ENCODE peak calls at places on chromosomes 6 and 20, in ten cellular contexts. One of them, this sample, is unnamed.

GRCh38 chr6:15061176-15061575 is 184.7 kb upstream of the JARID2 start:
- DNase-seq in left lung: no peak
- DNase-seq in AG08396: no peak
- DNase-seq in HS-27A: no peak
- DNase-seq in foreskin keratinocyte: no peak
- DNase-seq in mesenteric fat pad: no peak
- DNase-seq in mesendoderm: no peak
- DNase-seq in activated naive CD8-positive, alpha-beta T cell treated with anti-CD3 and anti-CD28 coated beads, Interleukin-2, amount 50 U/mL, for 16 hours: no peak
- DNase-seq in colonic mucosa: no peak
- DNase-seq in GM03348: no peak
- DNase-seq in this sample: no peak

GRCh38 chr6:26336355-26337198 is 28.4 kb upstream of the BTN3A2 start:
- DNase-seq in left lung: no peak
- DNase-seq in AG08396: peak
- DNase-seq in HS-27A: no peak
- DNase-seq in foreskin keratinocyte: no peak
- DNase-seq in mesenteric fat pad: no peak
- DNase-seq in mesendoderm: peak
- DNase-seq in activated naive CD8-positive, alpha-beta T cell treated with anti-CD3 and anti-CD28 coated beads, Interleukin-2, amount 50 U/mL, for 16 hours: no peak
- DNase-seq in colonic mucosa: no peak
- DNase-seq in GM03348: peak
- DNase-seq in this sample: no peak

GRCh38 chr6:15317934-15318902 is 72.3 kb downstream of the JARID2 start:
- DNase-seq in left lung: no peak
- DNase-seq in AG08396: peak
- DNase-seq in HS-27A: no peak
- DNase-seq in foreskin keratinocyte: no peak
- DNase-seq in mesenteric fat pad: no peak
- DNase-seq in mesendoderm: peak
- DNase-seq in activated naive CD8-positive, alpha-beta T cell treated with anti-CD3 and anti-CD28 coated beads, Interleukin-2, amount 50 U/mL, for 16 hours: no peak
- DNase-seq in colonic mucosa: no peak
- DNase-seq in GM03348: no peak
- DNase-seq in this sample: no peak

GRCh38 chr6:143024977-143025376 is 35.7 kb upstream of the AIG1 start:
- DNase-seq in left lung: no peak
- DNase-seq in AG08396: no peak
- DNase-seq in HS-27A: no peak
- DNase-seq in foreskin keratinocyte: no peak
- DNase-seq in mesenteric fat pad: no peak
- DNase-seq in mesendoderm: no peak
- DNase-seq in activated naive CD8-positive, alpha-beta T cell treated with anti-CD3 and anti-CD28 coated beads, Interleukin-2, amount 50 U/mL, for 16 hours: no peak
- DNase-seq in colonic mucosa: no peak
- DNase-seq in GM03348: no peak
- DNase-seq in this sample: no peak

GRCh38 chr6:6661684-6662083 is 73.2 kb downstream of the LY86 start:
- DNase-seq in left lung: peak
- DNase-seq in AG08396: no peak
- DNase-seq in HS-27A: no peak
- DNase-seq in foreskin keratinocyte: no peak
- DNase-seq in mesenteric fat pad: no peak
- DNase-seq in mesendoderm: no peak
- DNase-seq in activated naive CD8-positive, alpha-beta T cell treated with anti-CD3 and anti-CD28 coated beads, Interleukin-2, amount 50 U/mL, for 16 hours: no peak
- DNase-seq in colonic mucosa: peak
- DNase-seq in GM03348: peak
- DNase-seq in this sample: no peak

GRCh38 chr6:7050099-7050498 is 57.7 kb upstream of the RREB1 start:
- DNase-seq in left lung: no peak
- DNase-seq in AG08396: no peak
- DNase-seq in HS-27A: no peak
- DNase-seq in foreskin keratinocyte: no peak
- DNase-seq in mesenteric fat pad: no peak
- DNase-seq in mesendoderm: no peak
- DNase-seq in activated naive CD8-positive, alpha-beta T cell treated with anti-CD3 and anti-CD28 coated beads, Interleukin-2, amount 50 U/mL, for 16 hours: no peak
- DNase-seq in colonic mucosa: no peak
- DNase-seq in GM03348: no peak
- DNase-seq in this sample: no peak

GRCh38 chr6:47130086-47130485 is 88.0 kb upstream of the ADGRF1 start:
- DNase-seq in left lung: no peak
- DNase-seq in AG08396: no peak
- DNase-seq in HS-27A: no peak
- DNase-seq in foreskin keratinocyte: no peak
- DNase-seq in mesenteric fat pad: no peak
- DNase-seq in mesendoderm: no peak
- DNase-seq in activated naive CD8-positive, alpha-beta T cell treated with anti-CD3 and anti-CD28 coated beads, Interleukin-2, amount 50 U/mL, for 16 hours: no peak
- DNase-seq in colonic mucosa: no peak
- DNase-seq in GM03348: no peak
- DNase-seq in this sample: no peak

GRCh38 chr20:14657231-14657630 is 319.8 kb upstream of the FLRT3 start:
- DNase-seq in left lung: no peak
- DNase-seq in AG08396: no peak
- DNase-seq in HS-27A: no peak
- DNase-seq in foreskin keratinocyte: no peak
- DNase-seq in mesenteric fat pad: no peak
- DNase-seq in mesendoderm: no peak
- DNase-seq in activated naive CD8-positive, alpha-beta T cell treated with anti-CD3 and anti-CD28 coated beads, Interleukin-2, amount 50 U/mL, for 16 hours: no peak
- DNase-seq in colonic mucosa: no peak
- DNase-seq in GM03348: no peak
- DNase-seq in this sample: no peak

GRCh38 chr6:116847234-116847633 is 18.4 kb upstream of the GPRC6A start:
- DNase-seq in left lung: no peak
- DNase-seq in AG08396: peak
- DNase-seq in HS-27A: no peak
- DNase-seq in foreskin keratinocyte: no peak
- DNase-seq in mesenteric fat pad: no peak
- DNase-seq in mesendoderm: peak
- DNase-seq in activated naive CD8-positive, alpha-beta T cell treated with anti-CD3 and anti-CD28 coated beads, Interleukin-2, amount 50 U/mL, for 16 hours: no peak
- DNase-seq in colonic mucosa: no peak
- DNase-seq in GM03348: peak
- DNase-seq in this sample: no peak

GRCh38 chr6:125945378-125946141 is 11.0 kb upstream of the HINT3 start:
- DNase-seq in left lung: no peak
- DNase-seq in AG08396: no peak
- DNase-seq in HS-27A: no peak
- DNase-seq in foreskin keratinocyte: no peak
- DNase-seq in mesenteric fat pad: no peak
- DNase-seq in mesendoderm: peak
- DNase-seq in activated naive CD8-positive, alpha-beta T cell treated with anti-CD3 and anti-CD28 coated beads, Interleukin-2, amount 50 U/mL, for 16 hours: no peak
- DNase-seq in colonic mucosa: no peak
- DNase-seq in GM03348: peak
- DNase-seq in this sample: no peak

GRCh38 chr6:139765825-139766285 is 391.4 kb upstream of the CITED2 start:
- DNase-seq in left lung: no peak
- DNase-seq in AG08396: peak
- DNase-seq in HS-27A: no peak
- DNase-seq in foreskin keratinocyte: no peak
- DNase-seq in mesenteric fat pad: no peak
- DNase-seq in mesendoderm: peak
- DNase-seq in activated naive CD8-positive, alpha-beta T cell treated with anti-CD3 and anti-CD28 coated beads, Interleukin-2, amount 50 U/mL, for 16 hours: no peak
- DNase-seq in colonic mucosa: no peak
- DNase-seq in GM03348: no peak
- DNase-seq in this sample: no peak

GRCh38 chr6:43455034-43455747 is at the start of gene DLK2:
- DNase-seq in left lung: no peak
- DNase-seq in AG08396: peak
- DNase-seq in HS-27A: no peak
- DNase-seq in foreskin keratinocyte: no peak
- DNase-seq in mesenteric fat pad: no peak
- DNase-seq in mesendoderm: no peak
- DNase-seq in activated naive CD8-positive, alpha-beta T cell treated with anti-CD3 and anti-CD28 coated beads, Interleukin-2, amount 50 U/mL, for 16 hours: no peak
- DNase-seq in colonic mucosa: no peak
- DNase-seq in GM03348: peak
- DNase-seq in this sample: peak

GRCh38 chr6:133958782-133959181 is 5.8 kb downstream of the TBPL1 start:
- DNase-seq in left lung: no peak
- DNase-seq in AG08396: no peak
- DNase-seq in HS-27A: no peak
- DNase-seq in foreskin keratinocyte: no peak
- DNase-seq in mesenteric fat pad: no peak
- DNase-seq in mesendoderm: no peak
- DNase-seq in activated naive CD8-positive, alpha-beta T cell treated with anti-CD3 and anti-CD28 coated beads, Interleukin-2, amount 50 U/mL, for 16 hours: no peak
- DNase-seq in colonic mucosa: no peak
- DNase-seq in GM03348: no peak
- DNase-seq in this sample: no peak

GRCh38 chr6:106258726-106259125 is 66.8 kb downstream of the ATG5 start:
- DNase-seq in left lung: no peak
- DNase-seq in AG08396: no peak
- DNase-seq in HS-27A: no peak
- DNase-seq in foreskin keratinocyte: no peak
- DNase-seq in mesenteric fat pad: no peak
- DNase-seq in mesendoderm: no peak
- DNase-seq in activated naive CD8-positive, alpha-beta T cell treated with anti-CD3 and anti-CD28 coated beads, Interleukin-2, amount 50 U/mL, for 16 hours: no peak
- DNase-seq in colonic mucosa: no peak
- DNase-seq in GM03348: no peak
- DNase-seq in this sample: no peak

GRCh38 chr6:75282706-75283105 is 1.9 kb downstream of the TMEM30A start:
- DNase-seq in left lung: no peak
- DNase-seq in AG08396: no peak
- DNase-seq in HS-27A: no peak
- DNase-seq in foreskin keratinocyte: no peak
- DNase-seq in mesenteric fat pad: no peak
- DNase-seq in mesendoderm: peak
- DNase-seq in activated naive CD8-positive, alpha-beta T cell treated with anti-CD3 and anti-CD28 coated beads, Interleukin-2, amount 50 U/mL, for 16 hours: no peak
- DNase-seq in colonic mucosa: no peak
- DNase-seq in GM03348: peak
- DNase-seq in this sample: no peak

GRCh38 chr6:15550724-15551123 is 112.1 kb downstream of the DTNBP1 start:
- DNase-seq in left lung: no peak
- DNase-seq in AG08396: no peak
- DNase-seq in HS-27A: no peak
- DNase-seq in foreskin keratinocyte: no peak
- DNase-seq in mesenteric fat pad: no peak
- DNase-seq in mesendoderm: no peak
- DNase-seq in activated naive CD8-positive, alpha-beta T cell treated with anti-CD3 and anti-CD28 coated beads, Interleukin-2, amount 50 U/mL, for 16 hours: no peak
- DNase-seq in colonic mucosa: no peak
- DNase-seq in GM03348: no peak
- DNase-seq in this sample: no peak

GRCh38 chr6:156791261-156791850 is 14.2 kb downstream of the ARID1B start:
- DNase-seq in left lung: no peak
- DNase-seq in AG08396: no peak
- DNase-seq in HS-27A: no peak
- DNase-seq in foreskin keratinocyte: peak
- DNase-seq in mesenteric fat pad: no peak
- DNase-seq in mesendoderm: peak
- DNase-seq in activated naive CD8-positive, alpha-beta T cell treated with anti-CD3 and anti-CD28 coated beads, Interleukin-2, amount 50 U/mL, for 16 hours: no peak
- DNase-seq in colonic mucosa: no peak
- DNase-seq in GM03348: no peak
- DNase-seq in this sample: peak

GRCh38 chr6:40165036-40165709 is 230.9 kb upstream of the MOCS1 start:
- DNase-seq in left lung: no peak
- DNase-seq in AG08396: no peak
- DNase-seq in HS-27A: no peak
- DNase-seq in foreskin keratinocyte: no peak
- DNase-seq in mesenteric fat pad: no peak
- DNase-seq in mesendoderm: no peak
- DNase-seq in activated naive CD8-positive, alpha-beta T cell treated with anti-CD3 and anti-CD28 coated beads, Interleukin-2, amount 50 U/mL, for 16 hours: no peak
- DNase-seq in colonic mucosa: no peak
- DNase-seq in GM03348: no peak
- DNase-seq in this sample: no peak

GRCh38 chr6:128124713-128125112 is 223.9 kb upstream of the THEMIS start:
- DNase-seq in left lung: no peak
- DNase-seq in AG08396: no peak
- DNase-seq in HS-27A: no peak
- DNase-seq in foreskin keratinocyte: no peak
- DNase-seq in mesenteric fat pad: no peak
- DNase-seq in mesendoderm: peak
- DNase-seq in activated naive CD8-positive, alpha-beta T cell treated with anti-CD3 and anti-CD28 coated beads, Interleukin-2, amount 50 U/mL, for 16 hours: no peak
- DNase-seq in colonic mucosa: no peak
- DNase-seq in GM03348: peak
- DNase-seq in this sample: no peak

GRCh38 chr20:44027686-44028340 is 113.2 kb downstream of the TOX2 start:
- DNase-seq in left lung: no peak
- DNase-seq in AG08396: no peak
- DNase-seq in HS-27A: no peak
- DNase-seq in foreskin keratinocyte: no peak
- DNase-seq in mesenteric fat pad: peak
- DNase-seq in mesendoderm: no peak
- DNase-seq in activated naive CD8-positive, alpha-beta T cell treated with anti-CD3 and anti-CD28 coated beads, Interleukin-2, amount 50 U/mL, for 16 hours: no peak
- DNase-seq in colonic mucosa: no peak
- DNase-seq in GM03348: no peak
- DNase-seq in this sample: no peak

GRCh38 chr6:104940881-104941693 is 15.8 kb upstream of the LIN28B start:
- DNase-seq in left lung: no peak
- DNase-seq in AG08396: peak
- DNase-seq in HS-27A: no peak
- DNase-seq in foreskin keratinocyte: no peak
- DNase-seq in mesenteric fat pad: no peak
- DNase-seq in mesendoderm: peak
- DNase-seq in activated naive CD8-positive, alpha-beta T cell treated with anti-CD3 and anti-CD28 coated beads, Interleukin-2, amount 50 U/mL, for 16 hours: no peak
- DNase-seq in colonic mucosa: peak
- DNase-seq in GM03348: peak
- DNase-seq in this sample: no peak

GRCh38 chr6:145891565-145891964 is 72.6 kb downstream of the SHPRH start:
- DNase-seq in left lung: no peak
- DNase-seq in AG08396: no peak
- DNase-seq in HS-27A: no peak
- DNase-seq in foreskin keratinocyte: no peak
- DNase-seq in mesenteric fat pad: no peak
- DNase-seq in mesendoderm: no peak
- DNase-seq in activated naive CD8-positive, alpha-beta T cell treated with anti-CD3 and anti-CD28 coated beads, Interleukin-2, amount 50 U/mL, for 16 hours: no peak
- DNase-seq in colonic mucosa: no peak
- DNase-seq in GM03348: no peak
- DNase-seq in this sample: no peak

GRCh38 chr6:133286765-133287164 is 45.6 kb downstream of the EYA4 start:
- DNase-seq in left lung: no peak
- DNase-seq in AG08396: peak
- DNase-seq in HS-27A: peak
- DNase-seq in foreskin keratinocyte: no peak
- DNase-seq in mesenteric fat pad: no peak
- DNase-seq in mesendoderm: peak
- DNase-seq in activated naive CD8-positive, alpha-beta T cell treated with anti-CD3 and anti-CD28 coated beads, Interleukin-2, amount 50 U/mL, for 16 hours: no peak
- DNase-seq in colonic mucosa: no peak
- DNase-seq in GM03348: peak
- DNase-seq in this sample: no peak

GRCh38 chr20:51750037-51750769 is 18.0 kb downstream of the ATP9A start:
- DNase-seq in left lung: peak
- DNase-seq in AG08396: peak
- DNase-seq in HS-27A: peak
- DNase-seq in foreskin keratinocyte: peak
- DNase-seq in mesenteric fat pad: no peak
- DNase-seq in mesendoderm: peak
- DNase-seq in activated naive CD8-positive, alpha-beta T cell treated with anti-CD3 and anti-CD28 coated beads, Interleukin-2, amount 50 U/mL, for 16 hours: no peak
- DNase-seq in colonic mucosa: peak
- DNase-seq in GM03348: peak
- DNase-seq in this sample: peak

GRCh38 chr6:44058617-44059358 is 68.5 kb downstream of the MRPL14 start:
- DNase-seq in left lung: peak
- DNase-seq in AG08396: peak
- DNase-seq in HS-27A: peak
- DNase-seq in foreskin keratinocyte: peak
- DNase-seq in mesenteric fat pad: no peak
- DNase-seq in mesendoderm: peak
- DNase-seq in activated naive CD8-positive, alpha-beta T cell treated with anti-CD3 and anti-CD28 coated beads, Interleukin-2, amount 50 U/mL, for 16 hours: no peak
- DNase-seq in colonic mucosa: peak
- DNase-seq in GM03348: peak
- DNase-seq in this sample: no peak

GRCh38 chr6:1388081-1388926 is 1.1 kb upstream of the FOXF2 start:
- DNase-seq in left lung: no peak
- DNase-seq in AG08396: no peak
- DNase-seq in HS-27A: no peak
- DNase-seq in foreskin keratinocyte: no peak
- DNase-seq in mesenteric fat pad: no peak
- DNase-seq in mesendoderm: no peak
- DNase-seq in activated naive CD8-positive, alpha-beta T cell treated with anti-CD3 and anti-CD28 coated beads, Interleukin-2, amount 50 U/mL, for 16 hours: no peak
- DNase-seq in colonic mucosa: no peak
- DNase-seq in GM03348: no peak
- DNase-seq in this sample: no peak

GRCh38 chr20:61719691-61720347 is 345.9 kb downstream of the TAF4 start:
- DNase-seq in left lung: no peak
- DNase-seq in AG08396: no peak
- DNase-seq in HS-27A: no peak
- DNase-seq in foreskin keratinocyte: no peak
- DNase-seq in mesenteric fat pad: no peak
- DNase-seq in mesendoderm: peak
- DNase-seq in activated naive CD8-positive, alpha-beta T cell treated with anti-CD3 and anti-CD28 coated beads, Interleukin-2, amount 50 U/mL, for 16 hours: no peak
- DNase-seq in colonic mucosa: no peak
- DNase-seq in GM03348: no peak
- DNase-seq in this sample: peak

GRCh38 chr20:37479275-37479674 is 41.8 kb upstream of the NNAT start:
- DNase-seq in left lung: no peak
- DNase-seq in AG08396: no peak
- DNase-seq in HS-27A: no peak
- DNase-seq in foreskin keratinocyte: no peak
- DNase-seq in mesenteric fat pad: no peak
- DNase-seq in mesendoderm: no peak
- DNase-seq in activated naive CD8-positive, alpha-beta T cell treated with anti-CD3 and anti-CD28 coated beads, Interleukin-2, amount 50 U/mL, for 16 hours: no peak
- DNase-seq in colonic mucosa: no peak
- DNase-seq in GM03348: no peak
- DNase-seq in this sample: no peak

This sample was measured in activated CD4-positive, alpha-beta T cell treated with anti-CD3 and anti-CD28 coated beads, Interleukin-2, amount 50 U/mL, for 24 hours.